ENCODE peak calls at places on chromosomes 12 and 14, in six cellular contexts. D is colonic mucosa, Q is astrocyte of the cerebellum, T is Peyer's patch, N is BE2C, G is neural progenitor cell. J is an unnamed sample.

GRCh38 chr12:14959463-14959862 is 1.9 kb downstream of the ARHGDIB start:
- DNase-seq in D (no peak), Q (no peak), T (no peak), N (no peak), G (no peak), J (no peak)

GRCh38 chr12:78759387-78759786 is 105.2 kb upstream of the SYT1 start:
- DNase-seq in D (no peak), Q (no peak), T (no peak), N (peak; percentile 91), G (no peak), J (no peak)

GRCh38 chr14:36217027-36217426 is 40.5 kb upstream of the PTCSC3 start:
- DNase-seq in D (no peak), Q (no peak), T (no peak), N (no peak), G (no peak), J (no peak)

GRCh38 chr14:99560946-99561683 is 42.9 kb downstream of the CCDC85C start:
- DNase-seq in D (no peak), Q (no peak), T (no peak), N (peak; percentile 70), G (no peak), J (no peak)

GRCh38 chr12:4009979-4010704 is 136.9 kb upstream of the PARP11 start:
- DNase-seq in D (no peak), Q (no peak), T (no peak), N (no peak), G (no peak), J (no peak)

GRCh38 chr12:49369723-49370145 is 2.5 kb downstream of the SPATS2 start:
- DNase-seq in D (peak; percentile 37), Q (no peak), T (peak; percentile 63), N (peak; percentile 45), G (peak; percentile 28), J (peak; percentile 33)

GRCh38 chr14:52106853-52107252 is 38.0 kb upstream of the NID2 start:
- DNase-seq in D (no peak), Q (no peak), T (no peak), N (no peak), G (no peak), J (no peak)

GRCh38 chr12:68667896-68668295 is 18.9 kb upstream of the NUP107 start:
- DNase-seq in D (no peak), Q (no peak), T (no peak), N (no peak), G (peak; percentile 5), J (no peak)

GRCh38 chr12:26721800-26722199 is 111.2 kb downstream of the ITPR2 start:
- DNase-seq in D (no peak), Q (no peak), T (no peak), N (peak; percentile 62), G (no peak), J (no peak)

GRCh38 chr12:92194566-92194965 is 48.9 kb upstream of the BTG1 start:
- DNase-seq in D (no peak), Q (no peak), T (no peak), N (no peak), G (peak; percentile 11), J (no peak)

GRCh38 chr14:55277972-55278740 is 6.9 kb downstream of the FBXO34 start:
- DNase-seq in D (no peak), Q (no peak), T (no peak), N (no peak), G (no peak), J (no peak)

GRCh38 chr12:83827193-83827592 is 1085.4 kb downstream of the SLC6A15 start:
- DNase-seq in D (no peak), Q (no peak), T (no peak), N (peak; percentile 27), G (no peak), J (no peak)

GRCh38 chr14:99509871-99510555 is 28.8 kb downstream of the CCNK start:
- DNase-seq in D (no peak), Q (no peak), T (peak; percentile 38), N (no peak), G (no peak), J (no peak)

DNA sequence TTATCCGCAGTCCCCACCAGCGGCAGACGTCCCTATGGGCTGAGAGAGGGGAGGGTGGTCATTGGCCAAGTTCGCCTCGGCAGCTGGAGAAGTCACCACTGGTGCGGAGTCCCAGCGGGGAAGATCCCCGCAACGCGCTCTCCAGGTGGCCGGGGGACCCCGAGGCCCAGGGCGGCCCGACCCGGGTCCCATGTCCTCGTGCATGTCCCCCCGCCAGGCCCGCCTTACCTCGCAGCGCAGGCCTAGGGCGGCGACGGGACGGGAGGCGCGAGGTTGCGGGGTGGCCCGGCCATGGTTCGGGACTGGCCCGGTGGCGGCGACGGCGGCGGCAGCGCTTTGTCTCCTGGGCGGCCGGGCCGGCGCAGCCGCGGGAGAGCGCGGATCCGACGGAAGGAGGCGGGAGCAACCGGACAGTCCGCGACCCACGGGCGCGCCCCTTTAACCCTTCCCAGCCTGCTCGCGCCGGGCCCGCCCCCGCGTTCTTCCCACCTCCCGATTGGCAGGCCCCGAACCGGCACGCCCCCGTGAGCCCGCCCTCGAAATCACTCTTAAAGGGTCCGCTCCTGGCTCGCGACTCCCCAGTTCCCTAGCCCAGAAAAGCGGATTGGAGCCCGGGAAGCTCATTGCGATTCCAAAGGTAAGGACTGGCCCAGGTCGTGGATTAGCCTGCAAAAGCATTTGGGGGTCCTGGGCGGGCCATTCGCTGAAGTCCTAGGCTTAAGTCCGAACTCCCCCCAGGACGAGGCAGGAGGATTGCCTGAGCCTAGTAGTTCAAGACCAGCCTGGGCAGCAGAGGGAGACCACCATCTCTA is at the start of gene PHETA1:
- DNase-seq in D (peak; percentile 96), Q (peak; percentile 49), T (peak; percentile 97), N (peak; percentile 95), G (peak; percentile 94), J (peak; percentile 97)
- TF ChIP-seq CTCF in D (no peak), Q (no peak), T (no peak), N (no peak), G (no peak), J (no peak)

DNA sequence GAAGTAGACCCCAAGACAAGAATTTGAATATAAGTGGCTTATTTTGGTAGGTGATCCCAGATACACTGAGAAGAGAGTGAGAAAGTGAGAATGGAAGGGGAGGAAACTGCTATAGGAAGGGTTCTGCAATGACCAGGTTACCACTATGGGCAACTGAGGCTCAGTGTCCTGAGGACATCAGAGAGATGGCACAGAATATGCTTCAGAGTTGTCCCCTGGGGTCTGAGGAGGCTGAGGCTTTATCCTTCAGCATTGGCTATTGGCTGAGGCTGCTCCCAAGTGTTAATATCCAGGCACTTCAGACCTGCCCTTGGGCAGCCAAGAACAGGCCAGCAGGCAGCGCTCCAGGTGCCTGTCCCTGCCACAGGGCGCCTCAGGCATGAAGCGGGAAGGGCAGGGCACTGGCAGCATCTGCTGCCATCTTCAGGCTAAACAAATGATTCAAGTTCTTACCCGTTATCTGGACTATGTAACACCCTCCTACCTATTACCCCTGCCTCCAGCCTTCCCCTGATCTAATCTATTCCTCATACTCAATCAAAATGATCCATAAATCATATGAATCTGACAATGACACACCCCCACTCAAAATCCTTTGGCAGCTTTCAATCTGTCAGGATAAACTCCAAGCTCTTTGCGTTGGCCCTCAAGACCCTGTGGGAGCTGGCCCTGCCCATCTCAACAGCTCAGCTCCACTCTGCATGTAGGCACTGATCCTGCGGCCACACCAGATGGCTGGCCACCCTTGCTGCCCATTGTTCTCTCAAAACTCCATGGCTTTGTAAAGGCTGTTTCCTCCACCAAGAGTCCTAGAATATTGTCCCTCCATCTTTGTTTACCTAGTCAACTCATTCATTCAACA is 42.4 kb downstream of the CKAP4 start:
- DNase-seq in D (no peak), Q (no peak), T (no peak), N (peak; percentile 20), G (peak; percentile 24), J (no peak)
- TF ChIP-seq CTCF in D (no peak), Q (no peak), T (no peak), N (peak; percentile 15), G (peak; percentile 29), J (no peak)

GRCh38 chr12:103833095-103833777 is 7.8 kb downstream of the NT5DC3 start:
- DNase-seq in D (no peak), Q (no peak), T (no peak), N (no peak), G (no peak), J (no peak)

GRCh38 chr12:103832048-103832798 is 8.8 kb downstream of the NT5DC3 start:
- DNase-seq in D (no peak), Q (no peak), T (no peak), N (no peak), G (no peak), J (no peak)

GRCh38 chr12:103834897-103835390 is 6.1 kb downstream of the NT5DC3 start:
- DNase-seq in D (no peak), Q (no peak), T (no peak), N (no peak), G (no peak), J (peak; percentile 20)

GRCh38 chr12:103836345-103836744 is 4.7 kb downstream of the NT5DC3 start:
- DNase-seq in D (no peak), Q (no peak), T (no peak), N (no peak), G (no peak), J (no peak)

GRCh38 chr12:103833891-103834290 is 7.1 kb downstream of the NT5DC3 start:
- DNase-seq in D (no peak), Q (no peak), T (no peak), N (no peak), G (peak; percentile 33), J (no peak)
- TF ChIP-seq CTCF in D (no peak), Q (peak; percentile 9), T (no peak), N (peak; percentile 8), G (peak; percentile 29), J (no peak)

GRCh38 chr12:10553148-10553547 is 47.5 kb downstream of the EIF2S3B start:
- DNase-seq in D (no peak), Q (no peak), T (no peak), N (no peak), G (no peak), J (no peak)
- TF ChIP-seq CTCF in D (no peak), Q (no peak), T (no peak), N (no peak), G (no peak), J (no peak)

DNA sequence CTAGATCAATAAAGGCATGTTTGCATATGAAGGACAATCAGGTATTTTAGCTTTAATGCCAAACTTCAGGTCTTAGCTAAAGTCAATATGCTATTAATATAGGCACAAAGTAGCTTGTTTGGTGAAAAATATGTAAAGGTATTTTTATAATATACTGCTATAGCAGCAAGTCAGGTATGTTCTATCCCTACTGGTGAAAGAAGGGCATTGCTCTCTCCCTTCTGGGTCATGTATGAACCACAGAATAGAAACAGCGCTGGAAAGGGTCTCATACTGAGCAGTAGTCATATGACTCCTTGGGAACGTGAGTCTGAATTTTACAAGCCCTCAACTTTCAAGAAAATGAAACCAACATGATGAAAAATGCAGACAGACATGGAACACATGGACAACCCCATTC is 314.6 kb downstream of the GRIN2B start:
- DNase-seq in D (no peak), Q (no peak), T (no peak), N (no peak), G (peak; percentile 9), J (no peak)
- TF ChIP-seq CTCF in D (no peak), Q (no peak), T (peak; percentile 18), N (no peak), G (peak; percentile 40), J (peak; percentile 34)